ENCODE peak calls at places on chromosome 10, in five cellular contexts. J is amniotic epithelial cell; P is stimulated activated CD8-positive, alpha-beta memory T cell treated with anti-CD3 and anti-CD28 coated beads, Interleukin-15, amount 100 ng/mL, for 24 hours; X is GM12891; D is aorta. E is an unnamed sample.

GRCh38 chr10:44260286-44260928 is 124.5 kb downstream of the CXCL12 start:
- DNase-seq in X (no peak), P (no peak), J (no peak), D (no peak), E (no peak)

GRCh38 chr10:54983255-54983654 is 182.2 kb upstream of the PCDH15 start:
- DNase-seq in D (no peak), X (no peak), J (no peak), P (no peak), E (no peak)

GRCh38 chr10:45817912-45818311 is 29.4 kb downstream of the AGAP4 start:
- DNase-seq in D (no peak), P (no peak), J (no peak), X (no peak), E (no peak)

GRCh38 chr10:102812213-102812876 is 24.9 kb downstream of the CYP17A1 start:
- DNase-seq in X (no peak), P (no peak), J (no peak), D (peak; percentile 71), E (no peak)

GRCh38 chr10:116263870-116264269 is 9.1 kb downstream of the GFRA1 start:
- DNase-seq in J (no peak), P (no peak), D (no peak), X (no peak), E (no peak)

GRCh38 chr10:63539377-63539776 is 18.2 kb downstream of the REEP3 start:
- DNase-seq in X (no peak), D (no peak), J (no peak), P (no peak), E (no peak)

GRCh38 chr10:86035791-86036543 is 330.6 kb downstream of the GRID1 start:
- DNase-seq in D (no peak), J (no peak), P (no peak), X (no peak), E (no peak)

GRCh38 chr10:97499561-97500296 is 1.0 kb downstream of the UBTD1 start:
- DNase-seq in J (peak; percentile 71), X (no peak), D (peak; percentile 82), P (no peak), E (no peak)

GRCh38 chr10:11469575-11470391 is 141.7 kb downstream of the USP6NL start:
- DNase-seq in D (no peak), P (no peak), J (no peak), X (no peak), E (no peak)

GRCh38 chr10:96306516-96306915 is 2.3 kb downstream of the DNTT start:
- DNase-seq in X (no peak), P (no peak), D (peak; percentile 79), J (no peak), E (no peak)

GRCh38 chr10:67664936-67665335 is 31.1 kb downstream of the CTNNA3 start:
- DNase-seq in D (no peak), P (no peak), J (peak; percentile 43), X (no peak), E (no peak)

GRCh38 chr10:44979281-44980181 is 922 bp upstream of the DEPP1 start:
- DNase-seq in D (peak; percentile 49), P (no peak), J (no peak), X (no peak), E (no peak)

GRCh38 chr10:101014230-101014884 is 14.7 kb downstream of the LZTS2 start:
- DNase-seq in J (peak; percentile 50), P (peak; percentile 64), X (no peak), D (peak; percentile 84), E (peak; percentile 25)

GRCh38 chr10:96670786-96671185 is 49.5 kb downstream of the PIK3AP1 start:
- DNase-seq in D (no peak), X (no peak), J (no peak), P (no peak), E (no peak)

GRCh38 chr10:75773139-75773801 is 341.8 kb downstream of the LRMDA start:
- DNase-seq in J (peak; percentile 90), D (no peak), X (no peak), P (no peak), E (no peak)

GRCh38 chr10:21505711-21506278 is 19.7 kb downstream of the SKIDA1 start:
- DNase-seq in D (no peak), X (no peak), J (no peak), P (no peak), E (no peak)

GRCh38 chr10:66258693-66259092 is 667.1 kb upstream of the LRRTM3 start:
- DNase-seq in X (no peak), P (no peak), D (no peak), J (no peak), E (no peak)

GRCh38 chr10:42551582-42552187 is 86.7 kb downstream of the ZNF33B start:
- DNase-seq in J (no peak), P (no peak), X (no peak), D (no peak), E (no peak)

GRCh38 chr10:48555310-48556042 is 49.4 kb downstream of the ARHGAP22 start:
- DNase-seq in X (no peak), P (no peak), D (no peak), J (no peak), E (no peak)

GRCh38 chr10:101843032-101843991 is at the start of gene KCNIP2:
- DNase-seq in X (no peak), D (no peak), J (no peak), P (no peak), E (peak; percentile 70)

GRCh38 chr10:101092742-101093386 is 31.1 kb downstream of the KAZALD1 start:
- DNase-seq in X (no peak), J (no peak), D (no peak), P (no peak), E (no peak)

GRCh38 chr10:101214446-101215396 is 14.5 kb downstream of the LBX1 start:
- DNase-seq in D (peak; percentile 68), J (no peak), P (peak; percentile 75), X (no peak), E (peak; percentile 41)

GRCh38 chr10:111707066-111707465 is 476.5 kb downstream of the GPAM start:
- DNase-seq in X (no peak), J (no peak), P (no peak), D (no peak), E (no peak)

GRCh38 chr10:61627266-61627665 is 35.5 kb upstream of the CABCOCO1 start:
- DNase-seq in J (peak; percentile 63), P (no peak), X (no peak), D (no peak), E (no peak)

GRCh38 chr10:123997486-123998196 is 95.8 kb downstream of the CHST15 start:
- DNase-seq in D (peak; percentile 83), P (no peak), X (peak; percentile 2), J (peak; percentile 90), E (no peak)